ENCODE peak calls at places on chromosomes 2 and 18, in five cellular contexts. V, B, E, H and A are unnamed samples.

GRCh38 chr18:9062418-9062751 is 40.1 kb upstream of the NDUFV2 start:
- DNase-seq in V (no peak), E (no peak), H (no peak), B (no peak), A (no peak)

GRCh38 chr18:10228380-10228779 is 226.1 kb upstream of the APCDD1 start:
- DNase-seq in V (no peak), E (no peak), B (no peak), H (no peak), A (no peak)

GRCh38 chr2:116585654-116586053 is 1228.8 kb upstream of the DDX18 start:
- DNase-seq in E (no peak), H (no peak), B (no peak), V (no peak), A (no peak)

GRCh38 chr18:23847321-23847986 is 158.2 kb downstream of the LAMA3 start:
- DNase-seq in V (no peak), B (no peak), H (no peak), E (no peak), A (no peak)

GRCh38 chr2:145769053-145769716 is 1249.3 kb upstream of the ZEB2 start:
- DNase-seq in B (no peak), E (no peak), H (no peak), V (no peak), A (no peak)

GRCh38 chr2:101111917-101112771 is 39.0 kb downstream of the TBC1D8 start:
- DNase-seq in H (peak), V (peak), B (no peak), E (no peak), A (no peak)

GRCh38 chr2:101175991-101176390 is 24.8 kb upstream of the TBC1D8 start:
- DNase-seq in V (no peak), H (peak), E (no peak), B (no peak), A (no peak)

GRCh38 chr2:102442967-102443828 is 20.2 kb downstream of the IL18RAP start:
- DNase-seq in E (peak), V (peak), B (no peak), H (no peak), A (no peak)

GRCh38 chr18:48036641-48037421 is 106.4 kb upstream of the SMAD2 start:
- DNase-seq in E (no peak), H (no peak), V (no peak), B (peak), A (no peak)

GRCh38 chr2:9800975-9801723 is 42.1 kb upstream of the TAF1B start:
- DNase-seq in B (no peak), E (no peak), H (no peak), V (no peak), A (no peak)

GRCh38 chr2:2570360-2570759 is 239.3 kb upstream of the MYT1L start:
- DNase-seq in E (no peak), V (no peak), H (no peak), B (no peak), A (peak)

GRCh38 chr2:80073134-80073561 is 231.4 kb downstream of the LRRTM1 start:
- DNase-seq in V (peak), H (no peak), B (no peak), E (peak), A (no peak)

GRCh38 chr2:151306621-151307020 is 17.2 kb upstream of the NMI start:
- DNase-seq in B (no peak), V (no peak), H (peak), E (no peak), A (no peak)

GRCh38 chr2:145277922-145278321 is 758.0 kb upstream of the ZEB2 start:
- DNase-seq in H (no peak), B (no peak), E (no peak), V (no peak), A (no peak)

GRCh38 chr18:45402485-45403056 is 212.7 kb upstream of the SLC14A2 start:
- DNase-seq in V (no peak), B (no peak), E (no peak), H (peak), A (no peak)

GRCh38 chr2:177667626-177668025 is 275.1 kb downstream of the AGPS start:
- DNase-seq in B (no peak), H (no peak), V (no peak), E (no peak), A (no peak)

GRCh38 chr2:193783681-193784080 is 1588.9 kb upstream of the TMEFF2 start:
- DNase-seq in V (no peak), E (no peak), H (no peak), B (no peak), A (no peak)

GRCh38 chr2:224957540-224958465 is 84.5 kb downstream of the DOCK10 start:
- DNase-seq in E (no peak), V (no peak), H (no peak), B (no peak), A (no peak)

GRCh38 chr2:176575237-176575744 is 306.0 kb downstream of the MTX2 start:
- DNase-seq in V (no peak), E (no peak), B (no peak), H (no peak), A (no peak)

GRCh38 chr2:152025678-152026287 is 73.1 kb downstream of the CACNB4 start:
- DNase-seq in B (peak), E (peak), H (no peak), V (peak), A (no peak)

GRCh38 chr2:232624554-232624842 is 8.9 kb upstream of the EFHD1 start:
- DNase-seq in B (no peak), E (no peak), H (no peak), V (no peak), A (no peak)

GRCh38 chr2:237978058-237978712 is 11.4 kb downstream of the UBE2F start:
- DNase-seq in E (no peak), H (no peak), B (peak), V (no peak), A (no peak)

GRCh38 chr2:26462511-26463251 is 15.2 kb downstream of the OTOF start:
- DNase-seq in B (peak), E (peak), V (peak), H (peak), A (no peak)
- TF ChIP-seq CTCF in B (no peak), E (peak), V (peak), H (peak), A (no peak)

GRCh38 chr2:140869107-140869506 is 1261.7 kb downstream of the LRP1B start:
- DNase-seq in H (no peak), E (no peak), B (no peak), V (no peak), A (no peak)

GRCh38 chr2:140865851-140866250 is 1265.0 kb downstream of the LRP1B start:
- DNase-seq in E (no peak), H (no peak), B (no peak), V (no peak), A (no peak)

GRCh38 chr2:140861666-140862065 is 1269.2 kb downstream of the LRP1B start:
- DNase-seq in V (no peak), E (no peak), B (no peak), H (peak), A (no peak)

GRCh38 chr2:140863713-140864112 is 1267.1 kb downstream of the LRP1B start:
- DNase-seq in V (peak), H (peak), B (no peak), E (peak), A (no peak)
- TF ChIP-seq CTCF in V (peak), H (peak), B (no peak), E (peak), A (no peak)

DNA sequence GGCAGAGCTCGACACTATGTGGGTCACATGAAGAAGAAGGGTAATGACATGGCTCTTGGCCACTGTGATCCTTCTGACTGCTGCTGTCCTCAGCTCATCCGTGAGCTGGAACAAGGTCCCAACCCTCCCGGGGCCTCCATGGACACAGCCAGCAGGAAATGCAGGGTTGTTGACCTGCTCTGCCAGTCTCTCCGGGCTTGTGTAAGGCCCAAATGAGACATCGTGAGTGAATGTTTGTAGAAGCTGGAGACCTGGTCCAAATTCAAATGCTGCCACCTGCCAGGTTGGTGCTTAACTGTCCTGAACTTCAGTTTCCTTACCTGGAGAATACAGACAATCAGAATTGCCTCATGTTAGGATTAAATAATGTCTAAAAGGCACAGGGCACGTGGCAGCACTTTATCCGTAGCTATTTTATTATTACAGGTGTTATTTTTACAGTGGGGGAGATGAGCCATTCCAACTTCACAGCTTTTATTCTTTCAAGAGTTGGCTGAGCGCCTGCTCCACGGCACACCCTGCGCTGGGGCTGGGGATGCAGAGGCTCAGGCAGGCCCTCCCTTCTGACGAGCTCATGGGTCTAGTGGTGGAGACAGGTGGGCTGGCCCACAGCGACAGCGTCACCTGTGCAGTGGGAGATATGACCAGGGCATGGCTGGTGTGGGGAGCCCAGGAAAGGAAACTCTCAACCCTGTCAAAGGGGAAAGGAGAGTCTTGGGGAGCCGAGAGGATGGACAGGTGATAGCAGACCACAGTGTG is 15.1 kb downstream of the ARHGEF4 start:
- DNase-seq in H (no peak), B (no peak), E (no peak), V (no peak), A (no peak)
- TF ChIP-seq CTCF in H (no peak), B (no peak), E (no peak), V (no peak), A (no peak)

GRCh38 chr2:31674446-31674845 is 93.7 kb upstream of the SRD5A2 start:
- DNase-seq in V (no peak), H (no peak), B (no peak), E (no peak), A (no peak)

DNA sequence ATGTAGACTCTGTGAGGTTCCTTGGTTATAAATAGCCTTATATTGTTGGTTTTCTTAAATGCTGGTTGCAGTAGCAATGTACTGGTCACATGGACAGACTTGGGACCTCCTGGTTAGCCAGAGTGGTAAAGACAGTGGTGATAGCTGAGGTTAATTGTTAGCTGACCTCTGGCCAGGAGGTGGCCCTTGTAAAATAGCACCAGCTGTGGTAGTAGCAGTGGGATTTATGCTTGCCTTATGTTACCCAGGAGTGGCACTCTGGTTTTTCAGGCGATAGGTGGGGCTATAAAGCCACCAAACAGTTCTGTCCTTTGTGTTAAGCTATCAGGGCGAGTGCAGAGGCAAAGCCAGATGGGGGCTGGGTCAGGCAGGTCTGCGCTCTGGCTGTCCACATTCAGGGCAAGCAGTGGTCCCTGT is 94.8 kb upstream of the SRD5A2 start:
- DNase-seq in V (peak), B (peak), E (peak), H (no peak), A (no peak)
- TF ChIP-seq CTCF in V (no peak), B (no peak), E (peak), H (no peak), A (no peak)

DNA sequence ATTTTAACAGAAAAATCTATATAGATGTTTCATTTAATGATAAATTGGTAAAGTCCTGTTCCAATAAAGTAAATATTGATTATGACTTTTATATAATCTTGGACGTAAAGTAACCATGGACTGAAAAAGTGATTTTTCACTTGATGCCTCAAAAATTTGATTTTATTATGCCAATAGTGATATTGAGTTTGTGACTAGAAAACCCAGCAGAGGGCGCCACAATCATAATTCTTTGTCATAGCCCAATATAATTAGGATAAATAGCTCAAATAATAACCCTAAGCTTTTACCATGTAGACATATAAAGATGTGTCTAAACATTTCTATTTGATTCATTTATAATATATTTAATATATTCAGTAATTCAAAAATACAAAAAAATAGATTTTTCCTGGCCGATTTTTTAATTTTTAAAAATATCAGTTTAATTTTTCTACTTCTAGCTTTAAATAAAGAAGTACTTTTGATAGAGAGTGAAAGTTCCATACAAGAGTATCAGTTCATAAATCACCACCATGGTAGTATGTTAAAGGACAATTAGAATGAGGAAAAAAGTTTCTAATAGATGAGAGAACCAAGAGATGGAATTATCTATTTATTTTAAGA is 30.7 kb downstream of the CAMKMT start:
- DNase-seq in B (peak), E (peak), H (peak), V (peak), A (no peak)
- TF ChIP-seq CTCF in B (peak), E (peak), H (peak), V (peak), A (peak)

DNA sequence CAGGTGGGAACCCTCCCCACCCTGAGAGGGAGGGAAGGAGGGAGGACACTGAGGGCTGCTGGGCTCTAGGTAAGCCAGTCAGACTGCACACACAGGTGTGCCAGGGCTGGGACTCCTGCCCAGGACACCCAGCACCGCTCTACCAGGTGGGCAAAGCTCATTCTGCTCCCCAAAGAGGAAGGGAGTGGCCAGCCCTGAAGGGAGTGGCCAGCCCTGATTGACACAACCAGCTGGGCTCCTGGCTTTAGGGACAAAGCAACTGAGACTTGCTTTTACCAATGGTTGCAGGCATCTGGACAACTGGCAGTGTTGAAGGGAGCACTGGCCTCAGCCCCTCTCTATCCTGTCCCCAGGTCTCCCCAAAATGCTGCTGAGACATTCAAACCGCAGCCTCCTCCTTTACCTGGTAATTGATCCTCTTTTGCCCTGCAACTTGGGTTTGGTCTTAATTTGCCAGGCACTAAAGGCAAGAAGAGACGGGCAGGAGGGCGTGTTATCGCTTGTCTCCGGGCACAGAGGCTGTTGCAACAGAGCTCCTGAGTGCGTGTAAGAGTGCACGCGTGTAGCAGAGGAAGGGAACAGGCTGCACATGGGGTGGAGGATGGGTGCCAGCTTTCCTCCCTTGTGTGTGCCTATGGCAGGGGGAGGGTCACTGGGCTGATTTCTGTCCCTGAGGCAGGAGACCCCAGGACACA is 14.5 kb upstream of the FOSL2 start:
- DNase-seq in E (no peak), V (no peak), H (no peak), B (peak), A (no peak)
- TF ChIP-seq CTCF in E (no peak), V (no peak), H (no peak), B (no peak), A (no peak)